ENCODE peak calls at places on chromosome 2, in eight cellular contexts. T is PC-3; L is progenitor cell of endocrine pancreas; S is neural progenitor cell; Q is ELR; B is caudate nucleus; I is osteocyte; U is stimulated activated CD4-positive, alpha-beta T cell treated with anti-CD3 and anti-CD28 coated beads, Interleukin-4, amount 100 ng/mL, for 24 hours. A is an unnamed sample.

GRCh38 chr2:8049851-8050571 is 631.8 kb upstream of the ID2 start:
- DNase-seq in L (no peak), Q (no peak), S (no peak), B (no peak), U (peak; percentile 68), I (no peak), T (peak; percentile 41), A (no peak)

GRCh38 chr2:37873229-37873628 is 51.9 kb upstream of the RMDN2 start:
- DNase-seq in I (no peak), L (no peak), U (no peak), T (no peak), B (no peak), Q (no peak), S (no peak), A (no peak)

GRCh38 chr2:20623741-20624155 is 27.1 kb downstream of the HS1BP3 start:
- DNase-seq in T (no peak), Q (no peak), U (no peak), S (no peak), I (no peak), L (no peak), B (no peak), A (no peak)

GRCh38 chr2:9001229-9001628 is 2.3 kb downstream of the MBOAT2 start:
- DNase-seq in B (no peak), U (no peak), T (peak; percentile 95), L (no peak), Q (peak; percentile 84), S (no peak), I (no peak), A (no peak)

GRCh38 chr2:11072550-11072949 is 82.7 kb upstream of the SLC66A3 start:
- DNase-seq in I (no peak), T (no peak), Q (peak; percentile 3), L (no peak), U (no peak), B (no peak), S (no peak), A (no peak)

GRCh38 chr2:25894135-25894830 is 16.0 kb upstream of the ASXL2 start:
- DNase-seq in L (no peak), T (no peak), Q (no peak), I (no peak), U (no peak), B (peak; percentile 2), S (no peak), A (peak; percentile 71)

GRCh38 chr2:71455011-71455740 is 1.8 kb downstream of the DYSF start:
- DNase-seq in Q (no peak), L (no peak), T (no peak), S (no peak), U (no peak), I (no peak), B (no peak), A (no peak)

GRCh38 chr2:161237397-161238263 is 70.6 kb upstream of the PSMD14 start:
- DNase-seq in L (peak; percentile 18), S (peak; percentile 82), B (peak; percentile 75), I (no peak), U (peak; percentile 59), Q (peak; percentile 63), T (peak; percentile 40), A (peak; percentile 75)

GRCh38 chr2:196259507-196260481 is 88.4 kb upstream of the STK17B start:
- DNase-seq in L (no peak), Q (peak; percentile 94), B (no peak), I (no peak), U (peak; percentile 67), T (peak; percentile 86), S (no peak), A (no peak)

GRCh38 chr2:174263989-174264388 is 15.7 kb upstream of the OLA1 start:
- DNase-seq in B (no peak), L (no peak), I (no peak), T (peak; percentile 91), S (no peak), U (no peak), Q (peak; percentile 96), A (no peak)

GRCh38 chr2:217362710-217363109 is 502.8 kb upstream of the TNP1 start:
- DNase-seq in I (no peak), S (no peak), T (no peak), Q (no peak), L (no peak), B (no peak), U (no peak), A (no peak)

GRCh38 chr2:102099536-102100293 is 42.8 kb upstream of the IL1R1 start:
- DNase-seq in Q (no peak), T (peak; percentile 43), B (no peak), U (no peak), I (no peak), L (no peak), S (no peak), A (no peak)